ENCODE peak calls at places on chromosomes 13 and 19, in ten cellular contexts. K is tibial artery; E is psoas muscle; M is heart right ventricle; Z is mammary epithelial cell; V is colonic mucosa; T is cardiac muscle cell; P is fibroblast of lung; B is CD8-positive, alpha-beta T cell; Q is breast epithelium. W is an unnamed sample.

GRCh38 chr13:26950968-26951367 is 190.4 kb upstream of the GPR12 start:
- DNase-seq in K (no peak), E (no peak), M (no peak), Z (no peak), V (peak; percentile 60), T (no peak), P (no peak), B (no peak), Q (no peak), W (no peak)

GRCh38 chr19:51398096-51398704 is 7.8 kb upstream of the C19orf84 start:
- DNase-seq in K (no peak), E (no peak), M (no peak), Z (no peak), V (no peak), T (peak; percentile 66), P (peak; percentile 6), B (no peak), Q (no peak), W (peak; percentile 20)

GRCh38 chr13:79807554-79807953 is 326.6 kb downstream of the NDFIP2 start:
- DNase-seq in K (no peak), E (no peak), M (no peak), Z (no peak), V (no peak), T (no peak), P (no peak), B (no peak), Q (no peak), W (no peak)

GRCh38 chr13:82791035-82791434 is 1091.2 kb downstream of the SLITRK1 start:
- DNase-seq in K (no peak), E (no peak), M (no peak), Z (no peak), V (no peak), T (no peak), P (no peak), B (no peak), Q (no peak), W (no peak)

GRCh38 chr19:18964121-18964520 is 23.1 kb upstream of the HOMER3 start:
- DNase-seq in K (no peak), E (no peak), M (no peak), Z (no peak), V (no peak), T (no peak), P (no peak), B (no peak), Q (no peak), W (no peak)

GRCh38 chr19:38319421-38320258 is at the start of gene KCNK6:
- DNase-seq in K (peak; percentile 72), E (peak; percentile 39), M (peak; percentile 56), Z (peak; percentile 71), V (peak; percentile 90), T (peak; percentile 63), P (peak; percentile 35), B (peak; percentile 11), Q (no peak), W (peak; percentile 39)

GRCh38 chr19:39692166-39692565 is 12.1 kb upstream of the LGALS14 start:
- DNase-seq in K (no peak), E (no peak), M (no peak), Z (no peak), V (no peak), T (no peak), P (no peak), B (no peak), Q (no peak), W (no peak)

GRCh38 chr19:29578349-29578748 is 27.7 kb upstream of the POP4 start:
- DNase-seq in K (no peak), E (no peak), M (no peak), Z (no peak), V (no peak), T (no peak), P (no peak), B (no peak), Q (no peak), W (no peak)

GRCh38 chr13:99417151-99417820 is 84.0 kb upstream of the TM9SF2 start:
- DNase-seq in K (no peak), E (no peak), M (no peak), Z (no peak), V (no peak), T (no peak), P (no peak), B (no peak), Q (peak; percentile 37), W (peak; percentile 52)

GRCh38 chr13:71751074-71751473 is 115.9 kb downstream of the DACH1 start:
- DNase-seq in K (no peak), E (no peak), M (no peak), Z (no peak), V (no peak), T (no peak), P (no peak), B (no peak), Q (no peak), W (no peak)

DNA sequence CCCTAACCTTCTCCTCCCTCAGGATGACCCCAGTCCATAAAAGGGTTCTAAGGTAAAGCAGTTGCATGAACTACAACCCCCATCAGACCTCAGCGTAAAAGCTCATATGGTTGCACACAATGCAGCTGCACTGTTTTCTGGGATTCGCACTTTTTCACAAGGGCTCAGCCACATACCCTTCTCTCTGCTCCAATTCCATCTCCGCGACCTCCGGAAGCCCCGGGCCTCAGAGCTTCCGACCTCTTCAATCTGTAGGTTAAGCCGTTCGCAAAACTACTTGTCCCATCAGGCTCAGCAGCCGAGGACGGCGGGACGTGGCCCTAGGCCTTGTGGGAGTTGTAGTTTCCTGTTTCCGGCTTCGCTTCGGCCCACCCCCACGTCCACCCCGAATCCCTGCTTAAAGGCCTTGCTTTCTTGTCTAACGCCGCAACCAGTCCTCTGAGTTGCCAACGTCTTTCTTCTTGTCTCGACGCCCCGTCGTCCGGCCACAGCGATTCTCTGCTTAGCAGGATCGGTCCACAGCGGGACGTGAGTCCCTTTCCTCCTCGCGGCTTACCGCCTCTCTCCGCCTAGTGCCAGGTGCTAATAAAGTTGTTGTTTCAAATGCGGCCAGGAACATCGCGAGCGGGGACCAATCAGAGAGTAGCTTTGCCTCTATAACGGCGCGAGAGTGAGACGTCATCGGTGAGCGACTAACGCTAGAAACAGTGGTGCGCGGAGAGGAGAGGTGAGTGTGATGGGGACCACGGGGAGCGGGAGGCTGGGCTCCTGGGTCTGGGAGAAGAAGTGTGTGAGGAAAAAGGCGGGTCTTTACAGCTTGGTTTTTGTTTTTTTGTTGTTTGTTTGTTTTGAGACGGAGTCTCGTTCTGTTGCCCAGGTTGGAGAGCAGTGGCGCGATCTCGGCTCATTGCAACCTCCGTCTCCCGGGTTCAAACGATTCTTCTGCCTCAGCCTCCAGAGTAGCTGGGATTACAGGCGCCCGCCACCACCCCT is at the start of the genes PRPF31 and TFPT:
- DNase-seq in K (peak; percentile 98), E (peak; percentile 97), M (peak; percentile 98), Z (peak; percentile 98), V (peak; percentile 98), T (peak; percentile 100), P (peak; percentile 98), B (peak; percentile 91), Q (peak; percentile 97), W (peak; percentile 95)
- H3K4me3 ChIP-seq in K (peak within 1 kb of the TSS; percentile 82), E (peak within 1 kb of the TSS; percentile 86), M (peak within 1 kb of the TSS; percentile 75), Z (peak within 1 kb of the TSS; percentile 87), V (peak within 1 kb of the TSS; percentile 66), T (peak within 1 kb of the TSS; percentile 48), P (peak within 1 kb of the TSS; percentile 49), B (peak within 1 kb of the TSS; percentile 77), Q (peak within 1 kb of the TSS; percentile 81), W (peak within 1 kb of the TSS; percentile 52)

GRCh38 chr13:70394149-70394548 is 285.9 kb upstream of the KLHL1 start:
- DNase-seq in K (no peak), E (no peak), M (no peak), Z (no peak), V (no peak), T (no peak), P (no peak), B (no peak), Q (no peak), W (no peak)
- H3K27ac ChIP-seq in K (no peak overlapping the region), E (no peak overlapping the region), M (no peak overlapping the region), Z (no peak overlapping the region), V (no peak overlapping the region), T (no peak overlapping the region), P (no peak overlapping the region), B (no peak overlapping the region), Q (no peak overlapping the region), W (no peak overlapping the region)

GRCh38 chr19:35851213-35852028 is 883 bp downstream of the NPHS1 start:
- DNase-seq in K (no peak), E (no peak), M (no peak), Z (no peak), V (no peak), T (peak; percentile 56), P (no peak), B (no peak), Q (no peak), W (peak; percentile 65)
- TF ChIP-seq CTCF in K (no peak), E (no peak), M (no peak), Z (no peak), V (no peak), T (peak; percentile 2), P (no peak), B (no peak), Q (no peak), W (peak; percentile 83)

GRCh38 chr19:3964256-3965194 is 6.4 kb downstream of the DAPK3 start:
- DNase-seq in K (no peak), E (peak; percentile 24), M (no peak), Z (no peak), V (no peak), T (no peak), P (no peak), B (no peak), Q (no peak), W (no peak)

GRCh38 chr19:3969435-3970312 is 1.2 kb downstream of the DAPK3 start:
- DNase-seq in K (peak; percentile 82), E (peak; percentile 40), M (peak; percentile 60), Z (peak; percentile 95), V (no peak), T (peak; percentile 63), P (peak; percentile 91), B (no peak), Q (no peak), W (no peak)

GRCh38 chr19:3968556-3969434 is 2.1 kb downstream of the DAPK3 start:
- DNase-seq in K (peak; percentile 98), E (peak; percentile 84), M (peak; percentile 96), Z (peak; percentile 92), V (peak; percentile 84), T (peak; percentile 98), P (peak; percentile 99), B (no peak), Q (peak; percentile 88), W (peak; percentile 52)

GRCh38 chr19:3963458-3964255 is 7.2 kb downstream of the DAPK3 start:
- DNase-seq in K (no peak), E (peak; percentile 24), M (no peak), Z (no peak), V (no peak), T (no peak), P (no peak), B (no peak), Q (no peak), W (no peak)

DNA sequence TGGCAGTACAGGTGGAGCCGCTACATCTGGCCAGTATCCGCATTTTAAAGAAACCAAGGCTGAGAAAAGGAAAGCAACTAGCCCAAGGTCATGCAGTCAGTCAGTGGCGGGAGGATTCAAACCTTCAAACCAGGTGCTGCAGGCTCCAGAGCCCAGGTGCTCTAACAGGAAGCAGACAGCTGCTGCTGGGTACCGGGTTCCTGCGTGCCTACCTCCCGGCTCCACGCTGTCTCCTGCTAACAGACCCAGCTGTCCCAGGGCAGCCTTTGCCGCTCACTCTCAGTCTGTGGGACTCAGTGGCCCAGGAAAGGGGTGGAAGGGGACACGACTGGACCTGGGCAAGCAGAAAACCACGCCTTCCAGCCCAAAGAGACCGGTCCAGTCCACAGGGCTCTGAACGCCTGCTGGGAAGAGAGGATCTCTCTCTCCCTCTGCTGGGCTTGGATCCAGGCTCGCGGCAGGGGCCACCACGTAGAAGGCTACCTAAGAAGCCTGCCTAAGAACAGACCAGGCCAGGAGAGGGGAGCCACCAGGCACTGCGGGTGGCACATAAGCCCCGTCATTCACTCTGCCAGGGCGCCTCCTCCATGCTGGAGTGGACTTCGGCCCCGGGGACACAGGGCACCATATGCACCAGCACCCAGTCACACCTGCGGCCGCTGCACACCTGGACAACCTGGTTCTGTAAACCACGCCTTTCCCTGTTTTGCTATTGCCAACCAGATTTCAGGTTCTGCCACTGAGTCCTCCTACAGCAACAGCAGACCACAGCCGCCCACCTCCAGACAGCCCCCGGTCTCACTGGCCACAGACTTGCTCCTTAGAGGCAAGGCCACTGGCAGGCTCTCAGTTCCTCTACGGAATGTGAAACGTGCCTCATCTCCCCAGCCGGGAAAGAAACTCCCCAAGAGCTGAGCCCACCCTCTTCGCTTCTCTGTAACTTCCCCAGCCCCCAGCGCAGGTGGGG is 4.6 kb downstream of the DAPK3 start:
- DNase-seq in K (no peak), E (peak; percentile 25), M (no peak), Z (no peak), V (peak; percentile 92), T (no peak), P (no peak), B (no peak), Q (no peak), W (no peak)
- H3K4me3 ChIP-seq in K (peak overlapping the region; percentile 68), E (peak overlapping the region; percentile 96), M (peak overlapping the region; percentile 7), Z (no peak overlapping the region), V (peak overlapping the region; percentile 15), T (no peak overlapping the region), P (no peak overlapping the region), B (no peak overlapping the region), Q (no peak overlapping the region), W (no peak overlapping the region)